ENCODE peak calls at places on chromosomes 13 and 19, in four cellular contexts. S is substantia nigra, H is GM20000, Q is neural crest cell. A is an unnamed sample.

GRCh38 chr19:6059996-6060599 is 50.2 kb downstream of the RFX2 start:
- DNase-seq in Q (no peak), S (no peak), H (no peak), A (no peak)

GRCh38 chr13:97238432-97238831 is 16.3 kb downstream of the MBNL2 start:
- DNase-seq in H (no peak), Q (no peak), S (no peak), A (no peak)

GRCh38 chr19:31334101-31334848 is 15.0 kb downstream of the TSHZ3 start:
- DNase-seq in Q (no peak), S (no peak), H (no peak), A (no peak)

GRCh38 chr13:41056996-41057711 is 4.2 kb upstream of the WBP4 start:
- DNase-seq in H (no peak), Q (no peak), S (no peak), A (no peak)

GRCh38 chr13:78437781-78438180 is 165.6 kb downstream of the POU4F1 start:
- DNase-seq in H (no peak), Q (no peak), S (no peak), A (no peak)

GRCh38 chr19:19488875-19489690 is 26.3 kb downstream of the TSSK6 start:
- DNase-seq in H (peak), Q (peak), S (no peak), A (peak)

GRCh38 chr19:9644472-9644871 is 23.4 kb upstream of the ZNF561 start:
- DNase-seq in Q (no peak), S (no peak), H (no peak), A (no peak)

GRCh38 chr19:54470991-54471782 is 1.9 kb downstream of the CDC42EP5 start:
- DNase-seq in S (no peak), Q (peak), H (peak), A (peak)

GRCh38 chr13:42794572-42795275 is 13.3 kb downstream of the FAM216B start:
- DNase-seq in S (no peak), H (no peak), Q (no peak), A (no peak)

GRCh38 chr13:28503182-28503980 is 8.5 kb upstream of the FLT1 start:
- DNase-seq in S (no peak), Q (no peak), H (no peak), A (no peak)

GRCh38 chr19:38685666-38686529 is 38.4 kb downstream of the ACTN4 start:
- DNase-seq in H (no peak), Q (no peak), S (no peak), A (no peak)

GRCh38 chr19:18346091-18346490 is 5.7 kb downstream of the PGPEP1 start:
- DNase-seq in H (no peak), S (no peak), Q (no peak), A (no peak)

GRCh38 chr13:60267498-60268202 is 103.9 kb upstream of the DIAPH3 start:
- DNase-seq in Q (no peak), S (no peak), H (peak), A (peak)